ENCODE peak calls at places on chromosomes 12 and 14, in four cellular contexts. Z, W, E and X are unnamed samples.

GRCh38 chr12:79522237-79522636 is 168.5 kb downstream of the PAWR start:
- DNase-seq in W (no peak), Z (no peak), E (no peak), X (no peak)

GRCh38 chr12:24933694-24934407 is 15.1 kb downstream of the BCAT1 start:
- DNase-seq in E (no peak), Z (no peak), W (no peak), X (no peak)

GRCh38 chr14:49909016-49909415 is 16.1 kb downstream of the ARF6 start:
- DNase-seq in E (no peak), W (no peak), Z (no peak), X (no peak)

GRCh38 chr12:26028953-26029740 is 70.7 kb downstream of the RASSF8 start:
- DNase-seq in W (no peak), Z (peak), E (no peak), X (no peak)

GRCh38 chr14:75153295-75153694 is 23.1 kb downstream of the TMED10 start:
- DNase-seq in Z (no peak), E (no peak), W (no peak), X (no peak)

GRCh38 chr14:52043690-52044089 is 25.2 kb downstream of the NID2 start:
- DNase-seq in W (no peak), E (no peak), Z (peak), X (no peak)

GRCh38 chr12:47747115-47747514 is 11.6 kb downstream of the RAPGEF3 start:
- DNase-seq in E (no peak), Z (no peak), W (no peak), X (no peak)

GRCh38 chr14:35401853-35402252 is 2.7 kb downstream of the NFKBIA start:
- DNase-seq in E (no peak), W (no peak), Z (no peak), X (no peak)

GRCh38 chr14:101075801-101076413 is 172.4 kb upstream of the RTL1 start:
- DNase-seq in E (no peak), W (no peak), Z (no peak), X (no peak)

GRCh38 chr14:100453930-100454329 is 130.8 kb downstream of the SLC25A47 start:
- DNase-seq in Z (no peak), E (no peak), W (no peak), X (no peak)

GRCh38 chr12:69052613-69053408 is 119.8 kb upstream of the CPM start:
- DNase-seq in W (peak), Z (peak), E (peak), X (peak)

GRCh38 chr12:7352661-7353060 is 48.8 kb downstream of the ACSM4 start:
- DNase-seq in E (no peak), Z (no peak), W (no peak), X (no peak)

GRCh38 chr12:90211017-90211416 is 502.4 kb upstream of the ATP2B1 start:
- DNase-seq in Z (peak), W (peak), E (peak), X (no peak)

GRCh38 chr14:92880851-92881250 is 42.1 kb upstream of the CHGA start:
- DNase-seq in E (peak), W (peak), Z (peak), X (no peak)

GRCh38 chr12:5945071-5946008 is at the start of gene ANO2:
- DNase-seq in E (no peak), W (no peak), Z (peak), X (no peak)